ENCODE peak calls at places on chromosomes 16 and 17, in five cellular contexts. One of them, this sample, is unnamed.
A peak's percentile ranks its signal among the peaks of the same experiment; 100 is the strongest.

GRCh38 chr17:50547736-50548083 is 736 bp downstream of the SPATA20 start:
- ATAC-seq in upper lobe of left lung: no peak
- ATAC-seq in K562: no peak
- ATAC-seq in HepG2: no peak
- ATAC-seq in GM12878: peak; percentile 23
- ATAC-seq in this sample: no peak

GRCh38 chr16:50862818-50863672 is 121.2 kb downstream of the CYLD start:
- ATAC-seq in upper lobe of left lung: no peak
- ATAC-seq in K562: no peak
- ATAC-seq in HepG2: peak; percentile 12
- ATAC-seq in GM12878: no peak
- ATAC-seq in this sample: no peak

GRCh38 chr17:56521439-56522141 is 71.9 kb upstream of the NOG start:
- ATAC-seq in upper lobe of left lung: no peak
- ATAC-seq in K562: no peak
- ATAC-seq in HepG2: peak; percentile 23
- ATAC-seq in GM12878: no peak
- ATAC-seq in this sample: no peak

GRCh38 chr16:4142268-4142667 is 26.0 kb upstream of the ADCY9 start:
- ATAC-seq in upper lobe of left lung: no peak
- ATAC-seq in K562: no peak
- ATAC-seq in HepG2: no peak
- ATAC-seq in GM12878: peak; percentile 88
- ATAC-seq in this sample: no peak

GRCh38 chr17:28174352-28175046 is 132.0 kb downstream of the NLK start:
- ATAC-seq in upper lobe of left lung: no peak
- ATAC-seq in K562: no peak
- ATAC-seq in HepG2: no peak
- ATAC-seq in GM12878: peak; percentile 67
- ATAC-seq in this sample: no peak

GRCh38 chr16:74271879-74272278 is 24.7 kb upstream of the PSMD7 start:
- ATAC-seq in upper lobe of left lung: no peak
- ATAC-seq in K562: no peak
- ATAC-seq in HepG2: no peak
- ATAC-seq in GM12878: no peak
- ATAC-seq in this sample: no peak

GRCh38 chr17:81511800-81512559 is 619 bp downstream of the ACTG1 start:
- ATAC-seq in upper lobe of left lung: no peak
- ATAC-seq in K562: peak; percentile 6
- ATAC-seq in HepG2: no peak
- ATAC-seq in GM12878: no peak
- ATAC-seq in this sample: peak; percentile 23

GRCh38 chr16:67129422-67129821 is 19.7 kb downstream of the PHAF1 start:
- ATAC-seq in upper lobe of left lung: no peak
- ATAC-seq in K562: no peak
- ATAC-seq in HepG2: peak; percentile 22
- ATAC-seq in GM12878: no peak
- ATAC-seq in this sample: no peak

GRCh38 chr17:60355663-60356594 is 36.0 kb downstream of the USP32 start:
- ATAC-seq in upper lobe of left lung: peak; percentile 51
- ATAC-seq in K562: peak; percentile 68
- ATAC-seq in HepG2: peak; percentile 87
- ATAC-seq in GM12878: peak; percentile 53
- ATAC-seq in this sample: no peak

GRCh38 chr17:66667090-66667489 is 167.8 kb upstream of the CACNG5 start:
- ATAC-seq in upper lobe of left lung: no peak
- ATAC-seq in K562: no peak
- ATAC-seq in HepG2: no peak
- ATAC-seq in GM12878: no peak
- ATAC-seq in this sample: no peak

GRCh38 chr16:53417011-53417410 is 17.3 kb upstream of the RBL2 start:
- ATAC-seq in upper lobe of left lung: peak; percentile 50
- ATAC-seq in K562: peak; percentile 17
- ATAC-seq in HepG2: peak; percentile 19
- ATAC-seq in GM12878: no peak
- ATAC-seq in this sample: no peak

GRCh38 chr16:75502916-75503605 is 7.8 kb upstream of the CHST6 start:
- ATAC-seq in upper lobe of left lung: no peak
- ATAC-seq in K562: no peak
- ATAC-seq in HepG2: no peak
- ATAC-seq in GM12878: no peak
- ATAC-seq in this sample: no peak

GRCh38 chr16:85220125-85220839 is 108.0 kb upstream of the CIBAR2 start:
- ATAC-seq in upper lobe of left lung: peak; percentile 72
- ATAC-seq in K562: no peak
- ATAC-seq in HepG2: peak; percentile 70
- ATAC-seq in GM12878: no peak
- ATAC-seq in this sample: peak; percentile 83
- TF ChIP-seq EP300 in upper lobe of left lung: no peak
- TF ChIP-seq EP300 in K562: no peak
- TF ChIP-seq EP300 in HepG2: no peak
- TF ChIP-seq EP300 in GM12878: no peak
- TF ChIP-seq EP300 in this sample: no peak

DNA sequence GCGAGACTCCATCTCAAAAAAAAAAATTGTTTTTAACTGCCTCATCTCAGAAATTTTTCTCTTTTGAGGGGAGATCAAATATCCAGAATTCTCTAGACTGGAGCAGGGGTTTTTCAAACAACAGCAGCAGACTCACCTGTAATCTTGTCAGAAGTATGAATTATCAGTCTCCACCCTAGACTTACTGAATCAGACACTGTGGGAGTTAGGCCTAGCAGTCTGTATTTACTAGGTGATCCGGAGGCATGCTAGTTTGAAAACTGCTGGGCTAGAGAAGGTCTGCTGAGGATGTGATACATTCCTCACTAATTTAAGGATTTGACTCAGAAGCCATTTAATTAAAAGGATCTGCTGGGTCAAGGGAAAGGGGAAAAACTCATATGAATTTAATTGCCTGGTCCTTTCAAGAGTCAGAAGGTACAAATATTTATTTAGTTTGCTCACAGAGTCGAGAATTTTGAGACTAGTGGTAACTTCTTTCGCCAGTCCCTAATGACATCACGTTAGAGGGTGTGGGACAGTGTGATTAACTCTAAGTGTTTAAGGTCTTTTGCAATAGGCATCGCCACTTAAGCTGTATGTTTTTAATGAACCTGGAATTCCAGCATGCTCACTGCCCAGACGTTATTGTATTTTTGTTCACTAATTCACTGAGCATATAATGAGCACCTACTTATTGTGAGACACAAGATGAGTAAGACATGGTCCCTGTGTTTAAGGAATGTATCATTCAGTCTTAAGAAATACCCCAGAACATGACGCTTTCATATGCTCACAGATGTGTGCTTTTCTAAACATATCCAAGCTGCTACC is 14.2 kb downstream of the ATP6V0A1 start:
- ATAC-seq in upper lobe of left lung: peak; percentile 75
- ATAC-seq in K562: no peak
- ATAC-seq in HepG2: no peak
- ATAC-seq in GM12878: no peak
- ATAC-seq in this sample: peak; percentile 44
- H3K36me3 ChIP-seq in upper lobe of left lung: peaks cover 58% of the 10 kb centered on the region
- H3K36me3 ChIP-seq in K562: peaks cover 91% of the 10 kb centered on the region
- H3K36me3 ChIP-seq in HepG2: peaks cover 80% of the 10 kb centered on the region
- H3K36me3 ChIP-seq in GM12878: peaks cover 2% of the 10 kb centered on the region
- H3K36me3 ChIP-seq in this sample: no peaks in the 10 kb centered on the region

DNA sequence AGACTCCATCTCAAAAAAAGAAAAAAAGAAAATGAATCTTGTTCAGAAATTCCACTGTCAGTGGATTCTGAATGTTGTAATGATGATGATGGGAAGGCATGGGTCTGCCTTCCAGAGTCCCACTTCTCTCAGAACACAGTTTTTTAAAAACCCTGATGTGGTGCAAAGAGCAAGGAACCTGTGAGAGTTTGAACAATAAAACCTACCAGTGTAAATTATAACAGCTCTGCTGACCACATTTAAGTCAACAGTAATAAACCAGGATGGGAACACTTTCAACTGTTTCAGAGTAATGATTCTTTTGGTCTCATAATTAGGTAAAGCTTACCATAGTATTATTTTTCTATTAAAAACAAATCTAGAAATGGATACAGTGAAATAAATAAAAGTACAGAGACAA is 99.0 kb downstream of the MYO1D start:
- ATAC-seq in upper lobe of left lung: no peak
- ATAC-seq in K562: no peak
- ATAC-seq in HepG2: no peak
- ATAC-seq in GM12878: no peak
- ATAC-seq in this sample: no peak
- H3K27ac ChIP-seq in upper lobe of left lung: no peak overlapping the region
- H3K27ac ChIP-seq in K562: no peak overlapping the region
- H3K27ac ChIP-seq in HepG2: no peak overlapping the region
- H3K27ac ChIP-seq in GM12878: no peak overlapping the region
- H3K27ac ChIP-seq in this sample: no peak overlapping the region

DNA sequence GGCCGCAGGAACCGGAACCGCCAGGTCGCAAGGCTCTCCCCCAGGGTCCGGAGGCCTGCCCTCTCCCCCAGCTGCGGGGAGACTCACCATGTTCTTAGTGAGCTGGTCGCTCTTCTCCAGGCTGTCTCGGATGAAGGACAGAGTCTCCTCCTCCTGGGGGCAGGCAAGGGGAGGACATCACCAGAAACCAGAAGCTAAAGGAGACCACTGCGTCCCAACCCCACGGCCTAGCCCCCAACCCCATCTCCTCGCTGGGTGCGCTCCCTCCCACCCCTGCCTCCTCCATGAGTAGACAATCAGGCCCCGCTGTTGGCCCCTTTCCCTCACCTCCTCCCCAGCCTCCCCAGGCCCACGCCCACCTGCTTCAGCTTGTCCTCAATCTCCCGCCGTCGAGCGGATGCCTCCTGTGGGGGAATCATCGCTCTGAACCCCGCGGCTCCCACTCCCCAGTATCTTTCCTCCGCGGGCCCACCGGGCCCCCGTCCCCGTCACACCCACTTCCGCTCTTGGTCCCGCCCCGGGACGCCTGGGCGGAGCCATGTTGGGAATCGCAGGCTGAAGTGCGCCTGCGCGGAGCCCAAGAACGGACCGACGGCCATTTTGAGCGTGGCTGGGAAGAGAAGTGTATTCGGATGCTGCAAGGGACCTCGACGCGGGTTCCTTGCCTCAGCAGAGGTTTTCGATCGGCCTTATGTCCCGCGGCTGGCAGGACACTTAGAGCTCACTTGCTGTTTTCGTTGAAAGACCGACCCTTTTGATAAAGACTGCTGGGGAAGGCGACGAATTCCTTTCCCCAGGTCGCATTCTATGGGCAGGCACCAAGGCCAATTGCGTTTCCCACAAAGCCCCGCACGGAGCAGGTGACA is at the start of gene EXOC7:
- ATAC-seq in upper lobe of left lung: peak; percentile 95
- ATAC-seq in K562: peak; percentile 95
- ATAC-seq in HepG2: peak; percentile 84
- ATAC-seq in GM12878: peak; percentile 96
- ATAC-seq in this sample: peak; percentile 95
- TF ChIP-seq EP300 in upper lobe of left lung: no peak
- TF ChIP-seq EP300 in K562: no peak
- TF ChIP-seq EP300 in HepG2: peak; percentile 10
- TF ChIP-seq EP300 in GM12878: no peak
- TF ChIP-seq EP300 in this sample: no peak

GRCh38 chr17:1878419-1879121 is 48.8 kb downstream of the RPA1 start:
- ATAC-seq in upper lobe of left lung: no peak
- ATAC-seq in K562: no peak
- ATAC-seq in HepG2: no peak
- ATAC-seq in GM12878: no peak
- ATAC-seq in this sample: no peak
- H3K36me3 ChIP-seq in upper lobe of left lung: peaks cover 64% of the 10 kb centered on the region
- H3K36me3 ChIP-seq in K562: peaks cover 77% of the 10 kb centered on the region
- H3K36me3 ChIP-seq in HepG2: peaks cover 72% of the 10 kb centered on the region
- H3K36me3 ChIP-seq in GM12878: peaks cover 22% of the 10 kb centered on the region
- H3K36me3 ChIP-seq in this sample: peaks cover 98% of the 10 kb centered on the region

DNA sequence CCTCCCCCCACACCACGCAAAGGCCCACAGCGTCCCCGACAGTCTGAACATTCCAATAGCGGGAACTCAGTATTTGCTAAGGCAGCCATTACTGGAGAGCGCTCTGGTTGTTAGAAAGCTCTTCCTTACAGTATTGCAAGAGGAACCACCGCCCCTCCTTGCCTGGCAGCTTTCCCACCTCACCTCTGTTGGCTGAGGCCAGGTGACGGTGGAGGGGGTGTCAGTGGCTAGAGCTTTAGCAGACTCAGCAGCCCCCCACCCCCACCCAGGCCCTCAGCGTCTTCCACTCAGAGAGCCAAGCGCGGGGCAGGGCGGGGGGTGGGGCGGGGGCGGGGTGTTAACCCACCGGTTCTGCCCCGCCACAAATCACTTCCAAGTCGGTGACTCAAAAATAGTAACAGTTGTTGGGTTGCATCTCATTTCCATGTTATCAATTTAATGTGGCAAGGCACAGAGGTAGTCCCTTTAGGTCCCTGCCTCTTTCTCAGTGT is 2.3 kb upstream of the PLEKHH3 start:
- ATAC-seq in upper lobe of left lung: no peak
- ATAC-seq in K562: peak; percentile 1
- ATAC-seq in HepG2: no peak
- ATAC-seq in GM12878: peak; percentile 3
- ATAC-seq in this sample: no peak
- H3K27ac ChIP-seq in upper lobe of left lung: peak overlapping the region; percentile 92
- H3K27ac ChIP-seq in K562: peak overlapping the region; percentile 95
- H3K27ac ChIP-seq in HepG2: peak overlapping the region; percentile 97
- H3K27ac ChIP-seq in GM12878: peak overlapping the region; percentile 93
- H3K27ac ChIP-seq in this sample: peak overlapping the region; percentile 99

GRCh38 chr17:65018612-65019290 is 37.8 kb downstream of the GNA13 start:
- ATAC-seq in upper lobe of left lung: no peak
- ATAC-seq in K562: peak; percentile 44
- ATAC-seq in HepG2: no peak
- ATAC-seq in GM12878: no peak
- ATAC-seq in this sample: peak; percentile 30
- TF ChIP-seq EP300 in upper lobe of left lung: no peak
- TF ChIP-seq EP300 in K562: no peak
- TF ChIP-seq EP300 in HepG2: no peak
- TF ChIP-seq EP300 in GM12878: no peak
- TF ChIP-seq EP300 in this sample: no peak

GRCh38 chr17:759964-760363 is 7.9 kb upstream of the GEMIN4 start:
- ATAC-seq in upper lobe of left lung: no peak
- ATAC-seq in K562: no peak
- ATAC-seq in HepG2: no peak
- ATAC-seq in GM12878: no peak
- ATAC-seq in this sample: no peak

DNA sequence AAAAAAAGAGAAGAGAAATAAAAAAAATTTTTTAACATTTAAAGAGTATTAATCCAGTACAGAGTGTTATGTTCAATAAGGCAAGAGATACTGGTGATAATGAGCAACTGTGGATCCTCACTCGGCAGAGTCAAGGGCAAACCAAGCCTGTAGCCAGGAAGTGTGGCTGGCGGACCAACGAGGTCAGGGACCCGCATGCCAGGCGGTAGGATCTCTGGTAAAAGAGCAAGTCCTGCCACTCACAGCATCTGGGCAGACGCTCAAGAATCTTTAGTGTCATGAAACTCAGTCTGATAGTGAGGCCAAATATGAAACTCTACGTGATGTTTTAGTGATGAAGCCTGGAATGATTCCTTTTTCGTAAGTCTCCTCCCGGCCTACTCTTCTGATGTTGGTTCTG is 8.3 kb upstream of the GEMIN4 start:
- ATAC-seq in upper lobe of left lung: no peak
- ATAC-seq in K562: no peak
- ATAC-seq in HepG2: no peak
- ATAC-seq in GM12878: no peak
- ATAC-seq in this sample: no peak
- H3K36me3 ChIP-seq in upper lobe of left lung: peaks cover 45% of the 10 kb centered on the region
- H3K36me3 ChIP-seq in K562: peaks cover 59% of the 10 kb centered on the region
- H3K36me3 ChIP-seq in HepG2: peaks cover 47% of the 10 kb centered on the region
- H3K36me3 ChIP-seq in GM12878: peaks cover 2% of the 10 kb centered on the region
- H3K36me3 ChIP-seq in this sample: no peaks in the 10 kb centered on the region